ENCODE peak calls at places on chromosome 11, in ten cellular contexts. X is IMR-90; N is pancreas; W is ovary; C is left lung; B is colonic mucosa; F is CD8-positive, alpha-beta T cell; G is dorsolateral prefrontal cortex; J is astrocyte; V is skeletal muscle cell. Y is an unnamed sample.

GRCh38 chr11:64694821-64695365 is 28.1 kb downstream of the NRXN2 start:
- DNase-seq in N (no peak), W (no peak), V (no peak), C (no peak), F (no peak), B (no peak), G (peak; percentile 74), X (no peak), J (no peak), Y (no peak)

GRCh38 chr11:88421530-88421929 is 84.0 kb upstream of the CTSC start:
- DNase-seq in B (peak; percentile 24), J (peak; percentile 40), W (no peak), V (peak; percentile 57), X (peak; percentile 48), F (no peak), C (peak; percentile 47), G (no peak), N (no peak), Y (peak; percentile 46)

GRCh38 chr11:33895752-33896137 is 3.9 kb upstream of the LMO2 start:
- DNase-seq in B (no peak), X (no peak), F (no peak), W (no peak), C (no peak), J (no peak), V (no peak), G (no peak), N (no peak), Y (no peak)

GRCh38 chr11:96276836-96277235 is 66.2 kb downstream of the MAML2 start:
- DNase-seq in N (no peak), C (no peak), G (no peak), B (no peak), W (no peak), J (no peak), X (no peak), V (no peak), F (no peak), Y (no peak)

GRCh38 chr11:120540744-120541143 is 29.2 kb downstream of the GRIK4 start:
- DNase-seq in C (no peak), X (peak; percentile 78), V (no peak), J (peak; percentile 50), W (no peak), N (no peak), B (no peak), F (no peak), G (no peak), Y (no peak)

GRCh38 chr11:15665368-15665871 is 550.7 kb downstream of the INSC start:
- DNase-seq in W (no peak), N (no peak), V (no peak), B (peak; percentile 14), J (peak; percentile 85), X (peak; percentile 72), G (no peak), F (no peak), C (no peak), Y (peak; percentile 92)

GRCh38 chr11:6387811-6388599 is 2.3 kb upstream of the SMPD1 start:
- DNase-seq in C (no peak), N (no peak), B (peak; percentile 36), J (peak; percentile 36), W (no peak), V (no peak), G (no peak), F (no peak), X (peak; percentile 51), Y (peak; percentile 29)

GRCh38 chr11:12724301-12725046 is 50.3 kb downstream of the TEAD1 start:
- DNase-seq in J (peak; percentile 90), F (no peak), C (peak; percentile 64), N (peak; percentile 52), X (peak; percentile 95), V (peak; percentile 88), W (peak; percentile 90), B (peak; percentile 94), G (no peak), Y (peak; percentile 97)

GRCh38 chr11:121389651-121390050 is 62.5 kb upstream of the SORL1 start:
- DNase-seq in F (no peak), X (no peak), V (no peak), J (peak; percentile 50), C (no peak), B (no peak), G (peak; percentile 64), W (no peak), N (peak; percentile 6), Y (no peak)

GRCh38 chr11:828501-829115 is 889 bp downstream of the CRACR2B start:
- DNase-seq in X (no peak), V (no peak), J (no peak), B (no peak), C (no peak), N (no peak), F (no peak), G (no peak), W (no peak), Y (no peak)

GRCh38 chr11:827146-827860 is 416 bp upstream of the CRACR2B start:
- DNase-seq in N (no peak), F (no peak), G (no peak), B (peak; percentile 64), J (no peak), W (no peak), X (no peak), V (no peak), C (no peak), Y (no peak)

GRCh38 chr11:825366-826231 is 2.1 kb upstream of the CRACR2B start:
- DNase-seq in N (peak; percentile 80), C (no peak), W (no peak), B (peak; percentile 81), F (no peak), G (no peak), J (no peak), V (no peak), X (no peak), Y (no peak)

GRCh38 chr11:827861-828167 is at the start of gene CRACR2B:
- DNase-seq in G (no peak), J (no peak), V (no peak), W (no peak), N (peak; percentile 80), B (peak; percentile 77), X (no peak), C (no peak), F (no peak), Y (no peak)

GRCh38 chr11:826836-827145 is 928 bp upstream of the CRACR2B start:
- DNase-seq in J (no peak), V (no peak), F (no peak), W (no peak), C (no peak), N (no peak), X (no peak), B (no peak), G (no peak), Y (no peak)
- H3K4me3 ChIP-seq in J (no peak overlapping the region), V (peak overlapping the region; percentile 29), F (peak overlapping the region; percentile 39), W (peak overlapping the region; percentile 0), C (peak overlapping the region; percentile 53), N (peak overlapping the region; percentile 63), X (no peak overlapping the region), B (peak overlapping the region; percentile 41), G (peak overlapping the region; percentile 32), Y (peak overlapping the region; percentile 47)

GRCh38 chr11:35082322-35083180 is 56.4 kb upstream of the CD44 start:
- DNase-seq in N (peak; percentile 74), W (no peak), B (peak; percentile 59), C (peak; percentile 87), V (no peak), J (peak; percentile 88), X (peak; percentile 83), G (no peak), F (peak; percentile 85), Y (peak; percentile 88)
- H3K4me3 ChIP-seq in N (no peak overlapping the region), W (no peak overlapping the region), B (no peak overlapping the region), C (no peak overlapping the region), V (no peak overlapping the region), J (peak overlapping the region; percentile 11), X (no peak overlapping the region), G (no peak overlapping the region), F (peak overlapping the region; percentile 40), Y (peak overlapping the region; percentile 54)

DNA sequence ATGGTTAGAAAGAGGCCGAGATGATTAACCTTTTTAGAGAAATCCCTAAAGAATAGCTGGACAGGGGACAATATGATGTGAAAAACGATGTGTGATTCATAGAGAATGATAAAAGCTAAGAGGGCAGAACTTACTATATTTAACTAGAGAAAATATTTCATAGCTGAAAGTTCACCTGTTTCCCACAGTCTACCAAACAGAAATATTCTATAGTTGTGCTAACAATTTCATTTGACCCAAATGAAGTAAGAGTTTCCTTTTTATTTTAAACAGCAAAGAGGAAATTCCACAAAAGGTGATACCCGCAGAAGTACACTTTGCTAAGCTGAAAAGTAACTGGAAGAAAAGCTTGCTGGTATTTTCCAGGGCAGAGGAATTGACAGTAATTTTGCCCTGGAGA is 26.7 kb downstream of the ALKBH8 start:
- DNase-seq in V (no peak), J (peak; percentile 24), C (no peak), W (no peak), F (no peak), X (no peak), N (no peak), B (no peak), G (no peak), Y (no peak)
- H3K4me3 ChIP-seq in V (no peak overlapping the region), J (no peak overlapping the region), C (no peak overlapping the region), W (no peak overlapping the region), F (no peak overlapping the region), X (no peak overlapping the region), N (no peak overlapping the region), B (no peak overlapping the region), G (no peak overlapping the region), Y (no peak overlapping the region)

DNA sequence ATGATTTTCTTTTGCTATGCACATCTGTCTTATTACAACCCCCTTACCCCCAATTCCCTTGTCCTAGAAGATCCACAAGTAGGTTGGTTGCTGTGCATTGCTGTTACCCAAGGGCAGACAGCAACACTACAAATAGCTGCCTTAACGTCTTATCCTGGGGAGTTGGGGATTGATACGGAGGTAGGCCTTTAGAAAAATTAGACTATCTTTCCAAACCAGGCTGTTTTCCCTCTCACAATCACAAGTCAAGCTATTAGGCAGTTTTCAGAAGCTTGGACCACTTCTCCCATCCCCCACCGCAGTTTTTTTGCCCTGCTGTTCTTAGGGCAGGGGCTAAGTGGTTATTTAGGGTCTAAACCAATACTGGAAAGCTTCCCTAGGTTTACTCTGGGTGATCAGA is 2.8 kb upstream of the PHLDB1 start:
- DNase-seq in W (no peak), B (no peak), J (no peak), C (no peak), V (no peak), N (no peak), F (no peak), G (no peak), X (no peak), Y (no peak)
- H3K4me3 ChIP-seq in W (no peak overlapping the region), B (no peak overlapping the region), J (no peak overlapping the region), C (no peak overlapping the region), V (no peak overlapping the region), N (no peak overlapping the region), F (no peak overlapping the region), G (no peak overlapping the region), X (no peak overlapping the region), Y (peak overlapping the region; percentile 50)